ENCODE peak calls at places on chromosomes 16 and 17, in four cellular contexts. U is B cell; B is stimulated activated CD4-positive, alpha-beta T cell treated with anti-CD3 and anti-CD28 coated beads, Interleukin-1b, Interleukin-23, amount 100 ng/mL, for 24 hours; F is MM.1S. X is an unnamed sample.

GRCh38 chr17:56700919-56701420 is 107.5 kb downstream of the NOG start:
- DNase-seq in B (no peak), F (no peak), U (no peak), X (no peak)

GRCh38 chr17:61073799-61074513 is 325.7 kb upstream of the TBX2 start:
- DNase-seq in U (no peak), B (no peak), F (no peak), X (no peak)

GRCh38 chr16:392450-393027 is 4.5 kb upstream of the NME4 start:
- DNase-seq in U (no peak), B (no peak), F (peak; percentile 83), X (no peak)

GRCh38 chr16:56617212-56618085 is 8.1 kb upstream of the MT1E start:
- DNase-seq in B (peak; percentile 56), U (no peak), F (no peak), X (no peak)

GRCh38 chr16:31331141-31331764 is 23.7 kb upstream of the ITGAX start:
- DNase-seq in U (peak; percentile 63), B (peak; percentile 12), F (no peak), X (no peak)

GRCh38 chr16:3578610-3579551 is 1.7 kb upstream of the NLRC3 start:
- DNase-seq in B (peak; percentile 38), F (peak; percentile 76), U (peak; percentile 57), X (no peak)

GRCh38 chr17:37708616-37709212 is 36.1 kb downstream of the HNF1B start:
- DNase-seq in F (no peak), U (no peak), B (no peak), X (no peak)

GRCh38 chr17:38464251-38464722 is 36.0 kb downstream of the ARHGAP23 start:
- DNase-seq in U (no peak), F (no peak), B (no peak), X (no peak)

X was measured in HAP-1.